ENCODE peak calls at places on chromosomes 5 and 9, in nine cellular contexts. T, I, V, O, M, P, J, A and W are unnamed samples.

GRCh38 chr9:22528485-22528884 is 81.9 kb downstream of the DMRTA1 start:
- DNase-seq in T (no peak), I (no peak), V (no peak), O (no peak), M (no peak), P (no peak), J (no peak), A (no peak), W (no peak)

GRCh38 chr9:129111762-129112151 is 542 bp downstream of the PTPA start:
- DNase-seq in T (peak), I (peak), V (peak), O (peak), M (peak), P (peak), J (peak), A (no peak), W (peak)

GRCh38 chr5:143481697-143482531 is 78.4 kb upstream of the NR3C1 start:
- DNase-seq in T (no peak), I (no peak), V (no peak), O (no peak), M (no peak), P (no peak), J (peak), A (no peak), W (no peak)

GRCh38 chr9:134060546-134060945 is 7.3 kb downstream of the BRD3 start:
- DNase-seq in T (no peak), I (no peak), V (no peak), O (no peak), M (no peak), P (no peak), J (no peak), A (no peak), W (no peak)

GRCh38 chr5:17127743-17128231 is 89.6 kb upstream of the BASP1 start:
- DNase-seq in T (no peak), I (no peak), V (no peak), O (no peak), M (peak), P (no peak), J (peak), A (peak), W (peak)

GRCh38 chr5:137312060-137312459 is 187.1 kb downstream of the SPOCK1 start:
- DNase-seq in T (no peak), I (no peak), V (no peak), O (no peak), M (no peak), P (no peak), J (no peak), A (no peak), W (no peak)

GRCh38 chr9:14203366-14204056 is 110.4 kb downstream of the NFIB start:
- DNase-seq in T (no peak), I (no peak), V (no peak), O (peak), M (no peak), P (no peak), J (peak), A (no peak), W (no peak)

GRCh38 chr5:156879665-156880285 is 29.7 kb downstream of the PPP1R2B start:
- DNase-seq in T (peak), I (no peak), V (no peak), O (no peak), M (no peak), P (no peak), J (no peak), A (no peak), W (no peak)

GRCh38 chr9:124285903-124286291 is 28.1 kb downstream of the NEK6 start:
- DNase-seq in T (no peak), I (no peak), V (peak), O (peak), M (no peak), P (peak), J (peak), A (peak), W (no peak)

GRCh38 chr5:144092510-144092909 is 77.9 kb downstream of the YIPF5 start:
- DNase-seq in T (no peak), I (no peak), V (no peak), O (no peak), M (no peak), P (no peak), J (no peak), A (no peak), W (no peak)

GRCh38 chr5:101271416-101271815 is 368.3 kb upstream of the ST8SIA4 start:
- DNase-seq in T (no peak), I (no peak), V (no peak), O (no peak), M (no peak), P (no peak), J (no peak), A (no peak), W (no peak)

GRCh38 chr9:27361401-27361953 is 64.5 kb upstream of the EQTN start:
- DNase-seq in T (no peak), I (no peak), V (no peak), O (no peak), M (no peak), P (no peak), J (no peak), A (no peak), W (no peak)

GRCh38 chr9:112969730-112970129 is 42.3 kb downstream of the ZNF883 start:
- DNase-seq in T (no peak), I (no peak), V (no peak), O (no peak), M (no peak), P (no peak), J (no peak), A (no peak), W (no peak)

GRCh38 chr9:1759009-1759408 is 256.1 kb upstream of the SMARCA2 start:
- DNase-seq in T (no peak), I (peak), V (peak), O (no peak), M (no peak), P (no peak), J (no peak), A (no peak), W (no peak)

GRCh38 chr5:128905225-128906110 is 59.8 kb upstream of the SLC27A6 start:
- DNase-seq in T (peak), I (no peak), V (peak), O (no peak), M (peak), P (peak), J (peak), A (no peak), W (peak)

GRCh38 chr9:137150485-137151060 is 11.6 kb downstream of the GRIN1 start:
- DNase-seq in T (peak), I (peak), V (peak), O (no peak), M (peak), P (no peak), J (no peak), A (no peak), W (no peak)

GRCh38 chr9:84839538-84839937 is 170.0 kb downstream of the NTRK2 start:
- DNase-seq in T (no peak), I (no peak), V (no peak), O (no peak), M (no peak), P (no peak), J (peak), A (peak), W (no peak)

GRCh38 chr5:136115183-136115865 is 17.3 kb upstream of the SMAD5 start:
- DNase-seq in T (no peak), I (no peak), V (no peak), O (no peak), M (no peak), P (no peak), J (no peak), A (no peak), W (no peak)

GRCh38 chr9:93059097-93059959 is 827 bp downstream of the SUSD3 start:
- DNase-seq in T (no peak), I (no peak), V (no peak), O (no peak), M (no peak), P (peak), J (no peak), A (no peak), W (no peak)

GRCh38 chr5:134571703-134572405 is 46.4 kb downstream of the JADE2 start:
- DNase-seq in T (no peak), I (no peak), V (no peak), O (no peak), M (no peak), P (no peak), J (no peak), A (no peak), W (no peak)

GRCh38 chr5:109668668-109669422 is 20.9 kb upstream of the MAN2A1 start:
- DNase-seq in T (no peak), I (no peak), V (no peak), O (no peak), M (no peak), P (no peak), J (no peak), A (no peak), W (no peak)

GRCh38 chr9:127123239-127123935 is 952 bp upstream of the ANGPTL2 start:
- DNase-seq in T (peak), I (no peak), V (no peak), O (no peak), M (no peak), P (peak), J (no peak), A (no peak), W (no peak)

GRCh38 chr9:87599901-87600610 is 102.4 kb downstream of the DAPK1 start:
- DNase-seq in T (no peak), I (no peak), V (no peak), O (no peak), M (peak), P (no peak), J (peak), A (peak), W (peak)

GRCh38 chr5:39657943-39658342 is 233.2 kb upstream of the DAB2 start:
- DNase-seq in T (no peak), I (no peak), V (no peak), O (no peak), M (no peak), P (no peak), J (no peak), A (no peak), W (no peak)

GRCh38 chr5:172505403-172505759 is 51.1 kb upstream of the SH3PXD2B start:
- DNase-seq in T (no peak), I (peak), V (no peak), O (no peak), M (no peak), P (peak), J (no peak), A (no peak), W (no peak)

GRCh38 chr9:134551657-134552348 is 89.8 kb upstream of the COL5A1 start:
- DNase-seq in T (no peak), I (no peak), V (no peak), O (peak), M (peak), P (no peak), J (peak), A (peak), W (peak)

GRCh38 chr9:34884732-34885131 is 73.4 kb upstream of the PHF24 start:
- DNase-seq in T (no peak), I (no peak), V (peak), O (no peak), M (no peak), P (peak), J (no peak), A (no peak), W (no peak)